ENCODE peak calls at places on chromosomes 7 and 10, in ten cellular contexts. N is CD8-positive, alpha-beta memory T cell; P is SJSA1; A is vagina; V is IMR-90; D is thoracic aorta; L is PC-3; I is small intestine; W is CD4-positive, alpha-beta memory T cell; H is CD4-positive, alpha-beta T cell. J is an unnamed sample.
A peak's percentile ranks its signal among the peaks of the same experiment; 100 is the strongest.

GRCh38 chr7:8443871-8444756 is 10.7 kb downstream of the NXPH1 start:
- DNase-seq in A (no peak), I (no peak), N (no peak), L (no peak), W (no peak), P (no peak), V (no peak), H (no peak), D (no peak), J (no peak)

GRCh38 chr10:119259345-119259744 is 52.0 kb downstream of the GRK5 start:
- DNase-seq in P (no peak), L (no peak), H (no peak), W (no peak), V (no peak), A (no peak), N (no peak), I (no peak), D (no peak), J (no peak)

GRCh38 chr7:129122086-129122750 is 22.3 kb upstream of the TSPAN33 start:
- DNase-seq in V (no peak), I (no peak), L (no peak), W (no peak), N (no peak), H (no peak), A (no peak), D (no peak), P (no peak), J (no peak)

GRCh38 chr7:77253151-77253550 is 53.5 kb upstream of the FGL2 start:
- DNase-seq in I (no peak), D (no peak), H (no peak), N (no peak), A (no peak), V (no peak), W (no peak), P (no peak), L (no peak), J (no peak)

GRCh38 chr7:140485463-140486265 is 6.4 kb upstream of the MKRN1 start:
- DNase-seq in P (no peak), W (no peak), V (no peak), L (peak; percentile 26), I (peak; percentile 41), D (no peak), H (no peak), N (no peak), A (no peak), J (no peak)

GRCh38 chr7:71453630-71454029 is 321.7 kb downstream of the GALNT17 start:
- DNase-seq in D (no peak), N (no peak), L (no peak), W (no peak), V (no peak), H (no peak), A (no peak), I (no peak), P (no peak), J (no peak)

GRCh38 chr10:62818426-62819011 is 2.4 kb upstream of the EGR2 start:
- DNase-seq in W (peak; percentile 26), H (no peak), I (no peak), A (no peak), N (peak; percentile 41), D (no peak), P (no peak), L (peak; percentile 78), V (no peak), J (no peak)

GRCh38 chr10:22372922-22373321 is 27.6 kb downstream of the SPAG6 start:
- DNase-seq in W (no peak), A (no peak), L (no peak), I (no peak), H (no peak), D (no peak), N (no peak), V (no peak), P (no peak), J (no peak)

GRCh38 chr7:143882611-143883078 is 19.3 kb downstream of the TCAF1 start:
- DNase-seq in V (peak; percentile 56), W (no peak), L (no peak), D (no peak), I (peak; percentile 35), P (no peak), H (no peak), A (no peak), N (no peak), J (peak; percentile 51)

GRCh38 chr10:92757066-92757716 is 67.4 kb downstream of the HHEX start:
- DNase-seq in I (peak; percentile 13), W (no peak), P (peak; percentile 54), H (no peak), D (peak; percentile 82), A (no peak), L (peak; percentile 55), N (no peak), V (peak; percentile 82), J (peak; percentile 97)

GRCh38 chr10:24989867-24990266 is 26.1 kb downstream of the ENKUR start:
- DNase-seq in D (no peak), W (no peak), H (no peak), N (no peak), L (peak; percentile 39), V (peak; percentile 23), A (no peak), P (no peak), I (no peak), J (no peak)

GRCh38 chr7:27560706-27561235 is 101.9 kb downstream of the HIBADH start:
- DNase-seq in W (no peak), L (peak; percentile 66), A (no peak), N (no peak), V (peak; percentile 91), I (no peak), P (peak; percentile 57), H (no peak), D (no peak), J (no peak)

GRCh38 chr10:122664501-122664900 is 35.1 kb downstream of the C10orf120 start:
- DNase-seq in H (no peak), W (no peak), I (no peak), P (no peak), D (no peak), V (no peak), A (no peak), L (no peak), N (no peak), J (no peak)

GRCh38 chr7:118311121-118311803 is 86.8 kb downstream of the ANKRD7 start:
- DNase-seq in D (no peak), W (no peak), N (no peak), H (no peak), V (no peak), I (no peak), P (no peak), L (no peak), A (no peak), J (no peak)

GRCh38 chr7:35773994-35774393 is 26.9 kb upstream of the SEPTIN7 start:
- DNase-seq in W (no peak), H (no peak), I (no peak), D (no peak), V (no peak), L (no peak), N (no peak), A (no peak), P (no peak), J (no peak)

GRCh38 chr7:45157653-45158401 is at the start of gene RAMP3:
- DNase-seq in H (no peak), N (no peak), A (no peak), D (no peak), W (no peak), V (no peak), L (no peak), P (no peak), I (no peak), J (peak; percentile 59)

GRCh38 chr7:100584046-100584676 is 1.8 kb downstream of the LRCH4 start:
- DNase-seq in W (no peak), V (peak; percentile 45), I (no peak), N (no peak), P (no peak), A (no peak), H (no peak), D (no peak), L (no peak), J (no peak)

DNA sequence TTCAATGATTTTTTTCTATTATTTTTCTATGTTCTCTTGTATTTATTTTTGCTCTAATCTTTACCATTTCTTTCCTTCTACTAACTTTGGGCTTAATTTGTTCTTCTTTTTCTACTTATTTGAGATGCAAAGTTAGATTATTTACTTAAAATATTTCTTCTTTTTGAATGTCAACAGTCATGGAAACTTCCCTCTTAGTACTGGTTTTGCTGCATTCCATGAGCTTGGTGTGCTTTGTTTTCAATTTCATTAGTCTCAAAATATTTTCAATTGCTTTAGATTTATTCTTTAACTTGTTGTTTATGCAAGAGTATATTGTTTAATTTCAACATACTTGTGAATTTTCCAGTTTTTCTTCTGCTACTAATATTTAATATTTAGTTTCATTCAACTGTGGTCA is 230.4 kb downstream of the LRRTM3 start:
- DNase-seq in L (peak; percentile 30), I (no peak), H (no peak), N (no peak), W (no peak), V (no peak), A (no peak), P (no peak), D (no peak), J (no peak)
- H3K27ac ChIP-seq in L (no peak overlapping the region), I (no peak overlapping the region), H (no peak overlapping the region), N (no peak overlapping the region), W (no peak overlapping the region), V (no peak overlapping the region), A (no peak overlapping the region), P (no peak overlapping the region), D (no peak overlapping the region), J (no peak overlapping the region)

GRCh38 chr7:39588401-39588800 is 22.2 kb downstream of the YAE1 start:
- DNase-seq in H (no peak), D (no peak), N (no peak), W (no peak), A (no peak), I (no peak), P (peak; percentile 63), L (no peak), V (peak; percentile 40), J (no peak)
- H3K27ac ChIP-seq in H (no peak overlapping the region), D (no peak overlapping the region), N (no peak overlapping the region), W (no peak overlapping the region), A (no peak overlapping the region), I (peak overlapping the region; percentile 24), P (peak overlapping the region; percentile 33), L (no peak overlapping the region), V (no peak overlapping the region), J (no peak overlapping the region)

GRCh38 chr10:100362570-100363496 is 15.8 kb downstream of the SCD start:
- DNase-seq in D (no peak), N (no peak), H (no peak), V (no peak), W (no peak), A (no peak), I (no peak), P (no peak), L (no peak), J (no peak)
- H3K27ac ChIP-seq in D (no peak overlapping the region), N (no peak overlapping the region), H (no peak overlapping the region), V (no peak overlapping the region), W (no peak overlapping the region), A (no peak overlapping the region), I (no peak overlapping the region), P (no peak overlapping the region), L (no peak overlapping the region), J (no peak overlapping the region)

GRCh38 chr10:88899886-88900285 is 19.8 kb downstream of the STAMBPL1 start:
- DNase-seq in P (peak; percentile 60), D (no peak), L (no peak), I (no peak), V (no peak), A (no peak), H (no peak), N (no peak), W (no peak), J (no peak)
- H3K27ac ChIP-seq in P (peak overlapping the region; percentile 13), D (no peak overlapping the region), L (no peak overlapping the region), I (no peak overlapping the region), V (no peak overlapping the region), A (no peak overlapping the region), H (no peak overlapping the region), N (no peak overlapping the region), W (no peak overlapping the region), J (no peak overlapping the region)

J was measured in tibial artery.